ENCODE peak calls at places on chromosomes 4 and X, in ten cellular contexts. R, H, Z, B, C, S, U, T, O and A are unnamed samples.

GRCh38 chr4:165398570-165398969 is 19.8 kb downstream of the CPE start:
- DNase-seq in R (no peak), H (no peak), Z (peak), B (peak), C (no peak), S (no peak), U (no peak), T (no peak), O (no peak), A (no peak)

GRCh38 chr4:159284733-159285132 is 181.9 kb downstream of the RAPGEF2 start:
- DNase-seq in R (no peak), H (no peak), Z (no peak), B (no peak), C (no peak), S (no peak), U (no peak), T (no peak), O (no peak), A (no peak)

GRCh38 chrX:45435481-45435880 is 234.8 kb upstream of the DIPK2B start:
- DNase-seq in R (no peak), H (no peak), Z (no peak), B (no peak), C (no peak), S (no peak), U (no peak), T (no peak), O (no peak), A (no peak)

GRCh38 chr4:118076958-118077766 is 42.9 kb downstream of the NDST3 start:
- DNase-seq in R (peak), H (peak), Z (peak), B (peak), C (no peak), S (peak), U (no peak), T (no peak), O (no peak), A (no peak)

GRCh38 chr4:146382194-146382593 is 139.5 kb downstream of the SLC10A7 start:
- DNase-seq in R (no peak), H (no peak), Z (no peak), B (no peak), C (no peak), S (no peak), U (no peak), T (no peak), O (no peak), A (no peak)

GRCh38 chr4:140260227-140260626 is 106.2 kb upstream of the MAML3 start:
- DNase-seq in R (no peak), H (no peak), Z (peak), B (peak), C (no peak), S (no peak), U (no peak), T (no peak), O (no peak), A (no peak)

GRCh38 chrX:154658957-154659356 is 5.6 kb upstream of the CTAG2 start:
- DNase-seq in R (no peak), H (no peak), Z (no peak), B (no peak), C (no peak), S (no peak), U (no peak), T (no peak), O (no peak), A (no peak)

GRCh38 chr4:69754926-69755580 is 5.4 kb downstream of the SULT1B1 start:
- DNase-seq in R (no peak), H (no peak), Z (no peak), B (no peak), C (no peak), S (no peak), U (no peak), T (no peak), O (no peak), A (no peak)

GRCh38 chrX:130091976-130092522 is 18.2 kb downstream of the ELF4 start:
- DNase-seq in R (peak), H (peak), Z (no peak), B (no peak), C (no peak), S (peak), U (no peak), T (peak), O (peak), A (peak)

GRCh38 chr4:73740353-73740778 is at the start of gene CXCL8:
- DNase-seq in R (no peak), H (no peak), Z (peak), B (peak), C (no peak), S (no peak), U (no peak), T (peak), O (peak), A (peak)

GRCh38 chr4:136650541-136651277 is 881.6 kb downstream of the PCDH18 start:
- DNase-seq in R (no peak), H (no peak), Z (peak), B (peak), C (no peak), S (no peak), U (no peak), T (no peak), O (no peak), A (no peak)

GRCh38 chrX:100512471-100512870 is 72.3 kb upstream of the TNMD start:
- DNase-seq in R (peak), H (no peak), Z (peak), B (peak), C (no peak), S (no peak), U (no peak), T (no peak), O (no peak), A (no peak)
- TF ChIP-seq CTCF in R (peak), H (peak), Z (peak), B (peak), C (peak), S (no peak), U (no peak), T (peak), O (peak), A (peak)

GRCh38 chrX:12970691-12971202 is 4.2 kb upstream of the TMSB4X start:
- DNase-seq in R (no peak), H (no peak), Z (peak), B (peak), C (no peak), S (peak), U (no peak), T (peak), O (no peak), A (no peak)
- TF ChIP-seq CTCF in R (no peak), H (no peak), Z (peak), B (peak), C (peak), S (no peak), U (no peak), T (no peak), O (peak), A (peak)

GRCh38 chr4:174259580-174259979 is 23.9 kb downstream of the FBXO8 start:
- DNase-seq in R (no peak), H (no peak), Z (no peak), B (no peak), C (no peak), S (no peak), U (no peak), T (no peak), O (no peak), A (no peak)
- TF ChIP-seq CTCF in R (no peak), H (no peak), Z (no peak), B (no peak), C (no peak), S (no peak), U (no peak), T (no peak), O (no peak), A (no peak)

GRCh38 chr4:185015108-185015507 is 3.2 kb upstream of the HELT start:
- DNase-seq in R (no peak), H (no peak), Z (no peak), B (peak), C (no peak), S (no peak), U (no peak), T (no peak), O (no peak), A (no peak)

GRCh38 chr4:185013715-185014114 is 4.6 kb upstream of the HELT start:
- DNase-seq in R (no peak), H (no peak), Z (no peak), B (peak), C (no peak), S (no peak), U (no peak), T (no peak), O (no peak), A (no peak)

GRCh38 chr4:185016101-185016940 is 2.0 kb upstream of the HELT start:
- DNase-seq in R (no peak), H (no peak), Z (no peak), B (no peak), C (peak), S (peak), U (no peak), T (no peak), O (no peak), A (no peak)

GRCh38 chr4:185016946-185017797 is 1.1 kb upstream of the HELT start:
- DNase-seq in R (no peak), H (no peak), Z (peak), B (peak), C (no peak), S (peak), U (no peak), T (no peak), O (no peak), A (no peak)

DNA sequence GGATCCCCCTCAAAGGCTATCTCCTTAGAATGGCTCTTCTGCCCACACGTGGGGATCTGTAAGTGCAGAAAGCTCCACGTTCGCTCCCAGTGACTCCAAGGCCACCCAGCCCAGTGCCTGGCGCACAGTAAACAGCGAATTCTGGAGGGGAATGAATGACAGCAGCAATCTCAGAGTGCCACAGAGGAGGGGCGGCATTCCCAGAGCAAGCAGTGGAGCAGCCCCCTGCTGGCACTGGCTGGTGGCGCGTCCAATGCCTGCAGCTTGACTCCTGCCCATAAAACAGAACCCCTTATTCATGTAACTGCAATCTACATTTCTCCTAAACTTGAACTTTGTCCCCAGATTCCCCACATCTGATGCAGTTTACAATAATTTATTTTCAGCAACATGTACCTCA is 6.9 kb upstream of the HELT start:
- DNase-seq in R (no peak), H (no peak), Z (no peak), B (peak), C (no peak), S (peak), U (no peak), T (no peak), O (no peak), A (no peak)
- TF ChIP-seq CTCF in R (peak), H (peak), Z (peak), B (peak), C (peak), S (peak), U (no peak), T (no peak), O (no peak), A (peak)

GRCh38 chrX:149877157-149877556 is 3.8 kb upstream of the MAGEA8 start:
- DNase-seq in R (no peak), H (no peak), Z (no peak), B (no peak), C (no peak), S (no peak), U (no peak), T (no peak), O (no peak), A (no peak)

GRCh38 chrX:149877636-149878035 is 3.3 kb upstream of the MAGEA8 start:
- DNase-seq in R (no peak), H (no peak), Z (no peak), B (peak), C (no peak), S (no peak), U (no peak), T (no peak), O (no peak), A (no peak)

DNA sequence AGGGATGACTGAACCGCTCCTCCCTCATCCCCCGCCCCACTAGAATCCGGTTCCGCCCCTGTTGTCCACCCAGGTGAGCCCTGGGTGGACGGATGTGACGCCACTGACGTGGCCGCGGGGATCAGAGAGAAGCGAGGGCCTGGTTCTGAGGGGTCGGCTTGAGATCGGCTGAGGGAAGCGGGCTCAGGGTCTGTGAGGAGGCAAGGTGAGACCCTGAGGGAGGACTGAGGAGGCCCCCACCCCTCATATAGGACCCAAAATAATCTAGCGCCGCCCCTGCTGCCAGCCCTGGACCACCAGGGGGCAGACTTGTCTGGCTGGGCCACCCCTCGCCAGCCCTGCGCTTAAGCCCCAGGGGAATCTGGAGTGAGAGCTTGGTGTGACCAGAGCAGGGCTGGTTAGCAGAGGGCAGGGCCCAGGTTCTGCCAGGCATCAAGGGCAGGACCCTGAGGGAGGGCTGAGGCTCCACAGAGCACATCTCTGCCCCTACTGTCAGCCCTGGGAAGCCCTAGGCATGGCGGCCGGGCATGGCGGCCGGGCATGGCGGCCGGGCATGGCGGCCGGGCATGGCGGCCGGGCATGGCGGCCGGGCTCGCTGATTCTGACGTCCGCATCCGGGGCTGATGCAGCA is at the start of gene MAGEA8:
- DNase-seq in R (no peak), H (no peak), Z (no peak), B (no peak), C (no peak), S (peak), U (no peak), T (no peak), O (no peak), A (no peak)
- TF ChIP-seq CTCF in R (peak), H (peak), Z (no peak), B (no peak), C (peak), S (peak), U (no peak), T (no peak), O (no peak), A (no peak)